ENCODE peak calls at places on chromosomes 11 and 22, in six cellular contexts. J is IMR-90, Y is ovary, Q is prostate gland, Z is Peyer's patch, V is suprapubic skin. D is an unnamed sample.

GRCh38 chr11:45021001-45021400 is 70.3 kb upstream of the TP53I11 start:
- DNase-seq in Z (no peak), Y (no peak), J (no peak), V (no peak), Q (no peak), D (no peak)

GRCh38 chr22:50670914-50671538 is 1.6 kb upstream of the SHANK3 start:
- DNase-seq in J (no peak), Q (no peak), Z (peak; percentile 19), Y (no peak), V (no peak), D (no peak)

GRCh38 chr11:30583505-30584280 is 2.5 kb downstream of the MPPED2 start:
- DNase-seq in Q (peak; percentile 52), Y (peak; percentile 22), Z (no peak), J (no peak), V (peak; percentile 55), D (peak; percentile 35)

GRCh38 chr11:110679323-110679980 is 32.8 kb downstream of the ARHGAP20 start:
- DNase-seq in Q (no peak), J (peak; percentile 89), V (no peak), Y (no peak), Z (no peak), D (no peak)

GRCh38 chr22:39546889-39547586 is 14.5 kb upstream of the RPS19BP1 start:
- DNase-seq in V (no peak), Q (no peak), Z (no peak), Y (no peak), J (peak; percentile 69), D (no peak)

GRCh38 chr22:48488611-48489456 is 1338.8 kb downstream of the BRD1 start:
- DNase-seq in J (no peak), V (peak; percentile 55), Q (no peak), Z (peak; percentile 26), Y (peak; percentile 55), D (no peak)

GRCh38 chr11:1171985-1172728 is 14.4 kb downstream of the MUC5AC start:
- DNase-seq in V (no peak), Y (no peak), Z (no peak), Q (no peak), J (no peak), D (no peak)

GRCh38 chr11:122360875-122361274 is 244.9 kb upstream of the BLID start:
- DNase-seq in J (no peak), Z (no peak), V (no peak), Y (no peak), Q (no peak), D (no peak)

GRCh38 chr11:94895971-94896370 is 77.4 kb downstream of the CWC15 start:
- DNase-seq in J (peak; percentile 73), Y (no peak), Z (no peak), Q (no peak), V (no peak), D (no peak)

DNA sequence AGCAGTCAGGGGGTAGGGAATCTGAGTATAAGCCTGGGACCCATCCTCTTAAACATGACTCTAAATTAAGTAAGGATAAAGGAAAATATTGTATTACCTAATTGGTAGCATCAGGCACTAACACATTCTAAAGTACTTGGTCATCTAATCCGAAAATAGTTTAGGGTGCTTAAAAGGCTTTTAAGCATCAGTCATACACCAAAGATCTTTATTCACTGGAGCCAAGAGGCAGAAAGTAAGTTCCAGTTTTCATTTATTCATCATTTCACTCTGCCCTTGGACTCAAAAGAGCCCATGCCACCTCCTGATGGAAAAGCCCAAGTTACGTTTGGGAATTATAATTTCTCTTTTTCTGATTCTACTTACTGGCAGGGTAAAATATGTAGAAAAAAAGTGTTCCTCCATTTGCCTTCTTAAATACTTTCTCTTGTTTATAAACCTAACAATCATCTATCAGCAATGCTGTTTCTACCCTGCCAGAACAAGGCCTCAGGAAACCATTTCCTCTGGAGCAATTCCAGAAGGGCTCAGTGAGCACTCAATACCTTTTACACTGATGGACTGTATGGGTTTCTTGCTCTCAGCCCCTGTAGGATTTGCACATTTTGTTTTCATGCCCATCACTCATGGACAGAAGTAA is 120.1 kb upstream of the SLC5A12 start:
- DNase-seq in Y (no peak), Z (no peak), V (no peak), Q (no peak), J (peak; percentile 60), D (no peak)
- H3K4me1 ChIP-seq in Y (no peaks in the 10 kb centered on the region), Z (no peaks in the 10 kb centered on the region), V (peaks cover 33% of the 10 kb centered on the region), Q (no peaks in the 10 kb centered on the region), J (peaks cover 7% of the 10 kb centered on the region), D (peaks cover 3% of the 10 kb centered on the region)

GRCh38 chr22:43174941-43175531 is 11.9 kb downstream of the TTLL12 start:
- DNase-seq in Q (peak; percentile 42), Z (no peak), J (no peak), Y (no peak), V (no peak), D (no peak)
- TF ChIP-seq CTCF in Q (peak; percentile 15), Z (no peak), J (no peak), Y (no peak), V (no peak), D (no peak)

GRCh38 chr22:23144926-23145906 is at the start of gene RAB36:
- DNase-seq in Y (peak; percentile 99), Q (peak; percentile 99), V (peak; percentile 98), Z (peak; percentile 98), J (peak; percentile 98), D (peak; percentile 98)

GRCh38 chr22:23143119-23143518 is 1.3 kb upstream of the RSPH14 start:
- DNase-seq in J (no peak), Z (no peak), Y (no peak), V (no peak), Q (no peak), D (no peak)

GRCh38 chr22:23144432-23144831 is 845 bp upstream of the RAB36 start:
- DNase-seq in J (no peak), V (no peak), Q (no peak), Y (no peak), Z (no peak), D (no peak)

GRCh38 chr22:23140385-23140784 is 1.4 kb downstream of the RSPH14 start:
- DNase-seq in Z (no peak), Y (no peak), J (no peak), Q (no peak), V (no peak), D (no peak)

DNA sequence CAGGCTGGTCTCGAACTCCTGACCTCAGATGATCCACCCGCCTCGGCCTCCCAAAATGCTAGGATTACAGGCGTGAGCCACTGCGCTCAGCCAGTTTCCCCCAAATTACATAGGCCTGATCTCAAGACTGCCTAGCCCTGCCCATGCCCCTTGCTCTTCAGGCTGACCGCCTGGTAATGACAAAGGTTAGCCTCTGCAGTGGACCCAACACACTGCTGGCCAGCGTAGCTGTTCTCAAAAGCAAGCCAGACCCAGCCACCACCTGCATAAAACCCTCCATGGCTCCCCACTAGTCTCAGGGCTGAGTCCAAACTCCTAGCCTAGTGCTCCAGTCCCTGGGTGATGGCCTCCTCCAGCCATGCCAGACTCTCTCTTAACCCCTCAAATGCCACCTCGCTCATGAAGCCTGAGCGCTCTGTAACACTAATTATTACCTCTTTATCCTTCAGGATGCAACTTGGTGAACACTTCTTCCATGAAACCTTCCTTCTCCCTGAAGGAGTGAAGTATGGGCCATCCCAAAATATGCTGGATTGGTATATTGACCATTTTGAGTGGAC is 836 bp upstream of the RSPH14 start:
- DNase-seq in J (no peak), Q (no peak), Z (no peak), V (no peak), Y (no peak), D (no peak)
- TF ChIP-seq POLR2A in J (no peak), Q (no peak), Z (no peak), V (no peak), Y (no peak), D (no peak)

DNA sequence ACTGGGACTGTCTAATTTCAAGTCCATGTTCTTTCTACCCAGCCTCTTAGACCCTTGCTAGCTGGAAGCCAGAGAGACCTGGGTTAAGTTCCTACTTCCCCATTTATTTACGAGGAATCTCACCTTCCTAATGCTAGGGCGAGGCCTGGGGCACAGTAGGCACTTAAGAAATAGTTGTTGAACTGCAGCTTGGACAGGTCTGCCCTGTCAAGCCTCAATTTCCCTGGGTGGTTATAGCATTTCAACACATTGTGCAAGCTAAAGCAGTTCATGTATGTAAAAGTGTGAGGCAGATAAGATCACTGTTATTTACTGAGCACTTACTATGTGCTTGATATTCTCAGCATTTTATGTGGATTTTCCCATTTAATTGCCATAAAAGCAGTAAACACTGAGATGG is 12.1 kb downstream of the NAV2 start:
- DNase-seq in Z (no peak), Q (no peak), J (no peak), V (no peak), Y (no peak), D (no peak)
- H3K4me1 ChIP-seq in Z (peaks cover 3% of the 10 kb centered on the region), Q (no peaks in the 10 kb centered on the region), J (peaks cover 22% of the 10 kb centered on the region), V (peaks cover 28% of the 10 kb centered on the region), Y (no peaks in the 10 kb centered on the region), D (peaks cover 4% of the 10 kb centered on the region)

GRCh38 chr11:18927550-18928322 is 11.5 kb downstream of the MRGPRX1 start:
- DNase-seq in Z (no peak), V (no peak), Q (no peak), J (no peak), Y (no peak), D (no peak)
- TF ChIP-seq CTCF in Z (no peak), V (no peak), Q (no peak), J (no peak), Y (no peak), D (no peak)

DNA sequence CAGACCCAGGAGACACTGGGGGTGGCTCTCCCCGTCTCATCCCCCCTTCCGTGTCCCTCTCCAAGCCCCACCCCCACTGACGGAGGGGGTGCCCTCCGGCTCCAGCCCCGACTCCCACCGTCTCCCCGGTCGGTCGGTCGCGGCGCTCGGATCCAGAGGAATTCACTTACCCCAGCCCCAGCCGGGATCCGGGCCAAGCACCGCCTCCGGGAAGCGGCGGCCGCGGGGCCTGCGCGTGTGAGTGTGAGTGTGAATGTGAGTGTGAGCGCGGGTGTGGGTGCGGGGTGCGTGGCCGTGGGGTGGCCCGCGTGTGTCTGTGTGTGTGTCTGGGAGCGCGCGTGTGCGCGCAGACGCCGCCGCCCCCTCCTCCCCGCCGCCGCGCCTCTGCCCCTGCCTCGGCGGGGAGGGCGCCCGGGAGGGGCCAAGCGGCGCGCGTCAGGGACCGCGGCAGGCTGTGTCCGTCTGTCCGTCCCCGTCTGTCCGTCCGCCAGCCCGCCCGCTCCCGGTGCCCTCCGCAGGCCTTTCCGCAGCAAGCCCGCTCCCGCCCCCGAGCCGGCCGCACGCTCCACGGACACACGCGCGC is at the start of gene ELFN2:
- DNase-seq in Y (peak; percentile 30), Q (no peak), Z (no peak), J (peak; percentile 10), V (no peak), D (no peak)
- TF ChIP-seq POLR2A in Y (no peak), Q (no peak), Z (no peak), J (no peak), V (no peak), D (no peak)

DNA sequence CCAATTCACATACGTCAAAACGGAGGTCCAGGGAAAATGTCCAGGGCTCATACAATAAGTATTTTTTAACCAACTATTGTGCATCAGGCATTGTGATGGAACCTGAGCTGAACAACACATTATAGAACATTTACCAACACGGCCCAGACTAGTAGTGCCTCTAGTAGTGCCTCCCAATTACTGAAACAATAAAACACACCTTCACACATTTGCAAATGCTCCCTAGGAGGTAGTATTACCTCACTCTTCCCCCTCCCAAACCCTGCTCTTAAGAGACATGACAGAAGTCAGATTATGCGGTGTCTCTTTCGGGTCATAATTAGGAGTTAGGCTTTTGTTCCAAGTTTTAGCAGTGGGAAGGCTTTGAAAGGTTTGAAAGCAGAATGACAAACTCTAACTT is 61.1 kb downstream of the PAK1 start:
- DNase-seq in Q (no peak), J (no peak), V (no peak), Y (no peak), Z (no peak), D (no peak)
- H3K4me1 ChIP-seq in Q (no peaks in the 10 kb centered on the region), J (peaks cover 9% of the 10 kb centered on the region), V (peaks cover 19% of the 10 kb centered on the region), Y (peaks cover 4% of the 10 kb centered on the region), Z (peaks cover 25% of the 10 kb centered on the region), D (no peaks in the 10 kb centered on the region)

D was measured in breast epithelium.